ENCODE peak calls at places on chromosomes 11 and 22, in seven cellular contexts. One of them, this sample, is unnamed. For H3K36me3, the result is how much of the 10 kb centered on the place peaks cover.

GRCh38 chr11:92329137-92329536 is 104.5 kb downstream of the FAT3 start:
- DNase-seq in cardiac muscle cell: no peak
- DNase-seq in kidney: no peak
- DNase-seq in brain microvascular endothelial cell: no peak
- DNase-seq in gastrocnemius medialis: no peak
- DNase-seq in tibial artery: no peak
- DNase-seq in psoas muscle: no peak
- DNase-seq in this sample: no peak

GRCh38 chr11:17811416-17811815 is 76.8 kb downstream of the KCNC1 start:
- DNase-seq in cardiac muscle cell: no peak
- DNase-seq in kidney: no peak
- DNase-seq in brain microvascular endothelial cell: no peak
- DNase-seq in gastrocnemius medialis: no peak
- DNase-seq in tibial artery: no peak
- DNase-seq in psoas muscle: no peak
- DNase-seq in this sample: no peak

GRCh38 chr11:46594785-46595184 is 962 bp upstream of the AMBRA1 start:
- DNase-seq in cardiac muscle cell: no peak
- DNase-seq in kidney: no peak
- DNase-seq in brain microvascular endothelial cell: no peak
- DNase-seq in gastrocnemius medialis: no peak
- DNase-seq in tibial artery: no peak
- DNase-seq in psoas muscle: no peak
- DNase-seq in this sample: no peak

GRCh38 chr11:65279713-65280459 is 18.1 kb downstream of the POLA2 start:
- DNase-seq in cardiac muscle cell: no peak
- DNase-seq in kidney: no peak
- DNase-seq in brain microvascular endothelial cell: peak
- DNase-seq in gastrocnemius medialis: no peak
- DNase-seq in tibial artery: no peak
- DNase-seq in psoas muscle: peak
- DNase-seq in this sample: no peak

GRCh38 chr11:130611791-130612251 is 163.4 kb downstream of the ADAMTS15 start:
- DNase-seq in cardiac muscle cell: peak
- DNase-seq in kidney: no peak
- DNase-seq in brain microvascular endothelial cell: peak
- DNase-seq in gastrocnemius medialis: no peak
- DNase-seq in tibial artery: no peak
- DNase-seq in psoas muscle: no peak
- DNase-seq in this sample: no peak

GRCh38 chr11:12455938-12456337 is 78.6 kb downstream of the PARVA start:
- DNase-seq in cardiac muscle cell: no peak
- DNase-seq in kidney: no peak
- DNase-seq in brain microvascular endothelial cell: peak
- DNase-seq in gastrocnemius medialis: no peak
- DNase-seq in tibial artery: no peak
- DNase-seq in psoas muscle: no peak
- DNase-seq in this sample: no peak

GRCh38 chr11:111665779-111666178 is 63.5 kb downstream of the SIK2 start:
- DNase-seq in cardiac muscle cell: peak
- DNase-seq in kidney: no peak
- DNase-seq in brain microvascular endothelial cell: peak
- DNase-seq in gastrocnemius medialis: no peak
- DNase-seq in tibial artery: no peak
- DNase-seq in psoas muscle: no peak
- DNase-seq in this sample: no peak

GRCh38 chr22:32794449-32795213 is 6.9 kb upstream of the TIMP3 start:
- DNase-seq in cardiac muscle cell: no peak
- DNase-seq in kidney: no peak
- DNase-seq in brain microvascular endothelial cell: no peak
- DNase-seq in gastrocnemius medialis: no peak
- DNase-seq in tibial artery: no peak
- DNase-seq in psoas muscle: no peak
- DNase-seq in this sample: no peak

GRCh38 chr22:23063539-23064380 is 6.6 kb upstream of the GNAZ start:
- DNase-seq in cardiac muscle cell: no peak
- DNase-seq in kidney: peak
- DNase-seq in brain microvascular endothelial cell: no peak
- DNase-seq in gastrocnemius medialis: no peak
- DNase-seq in tibial artery: peak
- DNase-seq in psoas muscle: no peak
- DNase-seq in this sample: no peak

GRCh38 chr11:23988381-23989006 is 508.4 kb upstream of the LUZP2 start:
- DNase-seq in cardiac muscle cell: no peak
- DNase-seq in kidney: no peak
- DNase-seq in brain microvascular endothelial cell: peak
- DNase-seq in gastrocnemius medialis: no peak
- DNase-seq in tibial artery: no peak
- DNase-seq in psoas muscle: no peak
- DNase-seq in this sample: no peak

GRCh38 chr11:93844568-93844967 is 5.8 kb downstream of the VSTM5 start:
- DNase-seq in cardiac muscle cell: no peak
- DNase-seq in kidney: no peak
- DNase-seq in brain microvascular endothelial cell: no peak
- DNase-seq in gastrocnemius medialis: no peak
- DNase-seq in tibial artery: no peak
- DNase-seq in psoas muscle: no peak
- DNase-seq in this sample: no peak

GRCh38 chr11:31114437-31114836 is 255.1 kb downstream of the DCDC1 start:
- DNase-seq in cardiac muscle cell: no peak
- DNase-seq in kidney: no peak
- DNase-seq in brain microvascular endothelial cell: no peak
- DNase-seq in gastrocnemius medialis: no peak
- DNase-seq in tibial artery: no peak
- DNase-seq in psoas muscle: no peak
- DNase-seq in this sample: no peak

GRCh38 chr11:18684267-18684666 is 14.3 kb upstream of the TMEM86A start:
- DNase-seq in cardiac muscle cell: no peak
- DNase-seq in kidney: no peak
- DNase-seq in brain microvascular endothelial cell: no peak
- DNase-seq in gastrocnemius medialis: no peak
- DNase-seq in tibial artery: no peak
- DNase-seq in psoas muscle: no peak
- DNase-seq in this sample: no peak

GRCh38 chr22:30785527-30785926 is 90.9 kb downstream of the OSBP2 start:
- DNase-seq in cardiac muscle cell: no peak
- DNase-seq in kidney: no peak
- DNase-seq in brain microvascular endothelial cell: no peak
- DNase-seq in gastrocnemius medialis: no peak
- DNase-seq in tibial artery: no peak
- DNase-seq in psoas muscle: no peak
- DNase-seq in this sample: no peak

GRCh38 chr11:75198278-75198948 is 42.2 kb upstream of the TPBGL start:
- DNase-seq in cardiac muscle cell: no peak
- DNase-seq in kidney: no peak
- DNase-seq in brain microvascular endothelial cell: no peak
- DNase-seq in gastrocnemius medialis: no peak
- DNase-seq in tibial artery: no peak
- DNase-seq in psoas muscle: no peak
- DNase-seq in this sample: no peak

GRCh38 chr22:19808873-19809478 is 45.7 kb downstream of the GNB1L start:
- DNase-seq in cardiac muscle cell: no peak
- DNase-seq in kidney: peak
- DNase-seq in brain microvascular endothelial cell: no peak
- DNase-seq in gastrocnemius medialis: no peak
- DNase-seq in tibial artery: no peak
- DNase-seq in psoas muscle: no peak
- DNase-seq in this sample: no peak

GRCh38 chr22:23305922-23306374 is 125.6 kb downstream of the BCR start:
- DNase-seq in cardiac muscle cell: no peak
- DNase-seq in kidney: peak
- DNase-seq in brain microvascular endothelial cell: peak
- DNase-seq in gastrocnemius medialis: peak
- DNase-seq in tibial artery: peak
- DNase-seq in psoas muscle: peak
- DNase-seq in this sample: no peak

GRCh38 chr11:47412152-47412746 is 3.9 kb downstream of the SLC39A13 start:
- DNase-seq in cardiac muscle cell: peak
- DNase-seq in kidney: peak
- DNase-seq in brain microvascular endothelial cell: no peak
- DNase-seq in gastrocnemius medialis: peak
- DNase-seq in tibial artery: no peak
- DNase-seq in psoas muscle: peak
- DNase-seq in this sample: no peak

GRCh38 chr22:28981818-28982499 is 79.7 kb downstream of the C22orf31 start:
- DNase-seq in cardiac muscle cell: no peak
- DNase-seq in kidney: no peak
- DNase-seq in brain microvascular endothelial cell: no peak
- DNase-seq in gastrocnemius medialis: no peak
- DNase-seq in tibial artery: no peak
- DNase-seq in psoas muscle: no peak
- DNase-seq in this sample: no peak
- H3K27ac ChIP-seq in cardiac muscle cell: peak
- H3K27ac ChIP-seq in kidney: peak
- H3K27ac ChIP-seq in brain microvascular endothelial cell: no peak
- H3K27ac ChIP-seq in gastrocnemius medialis: no peak
- H3K27ac ChIP-seq in tibial artery: no peak
- H3K27ac ChIP-seq in psoas muscle: no peak
- H3K27ac ChIP-seq in this sample: no peak

GRCh38 chr11:63843042-63843441 is 4.1 kb downstream of the MARK2 start:
- DNase-seq in cardiac muscle cell: no peak
- DNase-seq in kidney: no peak
- DNase-seq in brain microvascular endothelial cell: no peak
- DNase-seq in gastrocnemius medialis: no peak
- DNase-seq in tibial artery: no peak
- DNase-seq in psoas muscle: no peak
- DNase-seq in this sample: no peak
- H3K36me3 ChIP-seq in cardiac muscle cell: under half
- H3K36me3 ChIP-seq in kidney: under half
- H3K36me3 ChIP-seq in brain microvascular endothelial cell: under half
- H3K36me3 ChIP-seq in gastrocnemius medialis: under half
- H3K36me3 ChIP-seq in tibial artery: under half
- H3K36me3 ChIP-seq in psoas muscle: under half
- H3K36me3 ChIP-seq in this sample: under half

GRCh38 chr11:74170694-74171629 is at the start of the genes C2CD3 and PPME1:
- DNase-seq in cardiac muscle cell: peak
- DNase-seq in kidney: peak
- DNase-seq in brain microvascular endothelial cell: peak
- DNase-seq in gastrocnemius medialis: peak
- DNase-seq in tibial artery: peak
- DNase-seq in psoas muscle: peak
- DNase-seq in this sample: peak
- TF ChIP-seq CTCF in cardiac muscle cell: peak
- TF ChIP-seq CTCF in kidney: no peak
- TF ChIP-seq CTCF in brain microvascular endothelial cell: peak
- TF ChIP-seq CTCF in gastrocnemius medialis: peak
- TF ChIP-seq CTCF in tibial artery: peak
- TF ChIP-seq CTCF in psoas muscle: peak
- TF ChIP-seq CTCF in this sample: peak

GRCh38 chr11:119306373-119306890 is 10.5 kb downstream of the MCAM start:
- DNase-seq in cardiac muscle cell: no peak
- DNase-seq in kidney: no peak
- DNase-seq in brain microvascular endothelial cell: peak
- DNase-seq in gastrocnemius medialis: peak
- DNase-seq in tibial artery: peak
- DNase-seq in psoas muscle: peak
- DNase-seq in this sample: no peak
- H3K27ac ChIP-seq in cardiac muscle cell: peak
- H3K27ac ChIP-seq in kidney: no peak
- H3K27ac ChIP-seq in brain microvascular endothelial cell: no peak
- H3K27ac ChIP-seq in gastrocnemius medialis: peak
- H3K27ac ChIP-seq in tibial artery: peak
- H3K27ac ChIP-seq in psoas muscle: peak
- H3K27ac ChIP-seq in this sample: peak

DNA sequence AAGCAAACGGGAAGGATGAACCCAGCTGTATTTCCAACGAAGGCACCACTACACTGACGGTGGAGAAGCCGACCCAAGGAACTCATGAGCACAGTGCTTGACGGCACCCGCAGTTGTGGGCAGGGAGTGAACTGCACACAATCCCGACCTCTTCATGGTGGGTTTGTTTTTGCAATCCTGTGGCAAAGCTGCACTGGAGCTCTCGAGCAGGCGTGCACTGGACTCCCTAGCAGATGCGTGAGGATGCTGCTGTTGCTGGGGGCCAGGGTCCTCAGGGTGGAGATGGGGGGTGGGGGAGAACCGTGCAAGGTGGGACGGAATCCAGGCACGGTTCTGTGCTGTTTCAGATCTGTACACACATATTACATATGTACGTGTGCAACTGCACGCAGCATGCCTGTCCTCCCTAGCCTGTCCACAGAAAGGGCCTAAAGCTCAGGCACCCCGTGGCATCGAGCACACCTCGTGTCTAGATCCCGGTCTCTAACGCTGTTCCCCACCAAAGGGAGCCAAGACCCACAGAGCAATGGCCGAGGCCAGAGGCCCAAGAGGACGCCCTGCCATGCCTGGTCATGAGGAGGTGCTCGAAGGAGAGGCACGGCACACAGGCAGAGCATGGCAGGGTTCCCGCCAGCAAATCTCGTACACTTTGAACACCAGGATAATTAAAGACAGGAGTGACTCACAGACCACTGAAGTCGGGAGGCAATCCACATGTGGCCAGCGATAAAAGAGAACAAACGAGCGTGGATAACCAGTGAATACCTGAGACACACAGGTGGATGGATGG is 17.6 kb downstream of the ALG12 start:
- DNase-seq in cardiac muscle cell: no peak
- DNase-seq in kidney: peak
- DNase-seq in brain microvascular endothelial cell: no peak
- DNase-seq in gastrocnemius medialis: no peak
- DNase-seq in tibial artery: no peak
- DNase-seq in psoas muscle: no peak
- DNase-seq in this sample: no peak
- H3K36me3 ChIP-seq in cardiac muscle cell: under half
- H3K36me3 ChIP-seq in kidney: under half
- H3K36me3 ChIP-seq in brain microvascular endothelial cell: under half
- H3K36me3 ChIP-seq in gastrocnemius medialis: under half
- H3K36me3 ChIP-seq in tibial artery: half or more
- H3K36me3 ChIP-seq in psoas muscle: under half
- H3K36me3 ChIP-seq in this sample: under half

DNA sequence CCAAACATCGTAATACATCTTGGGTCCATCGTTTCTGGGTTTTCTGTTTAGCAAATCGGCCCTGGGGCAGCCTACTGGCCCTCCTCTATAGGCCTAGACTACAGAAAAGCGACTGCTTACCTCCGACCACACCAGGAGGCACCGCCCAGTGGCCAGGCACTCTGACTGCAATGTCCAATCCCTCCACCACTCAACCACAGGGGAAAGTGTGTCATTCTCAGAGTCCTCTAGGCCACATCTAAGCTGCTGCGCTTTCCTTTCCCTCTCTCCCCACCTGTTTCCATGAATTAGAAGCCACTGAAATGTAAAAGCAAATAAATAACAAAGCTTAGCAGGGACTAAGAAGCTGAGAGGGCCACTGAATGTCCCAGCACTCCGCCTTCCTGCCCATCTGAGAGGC is 50.2 kb upstream of the FLI1 start:
- DNase-seq in cardiac muscle cell: no peak
- DNase-seq in kidney: no peak
- DNase-seq in brain microvascular endothelial cell: no peak
- DNase-seq in gastrocnemius medialis: no peak
- DNase-seq in tibial artery: no peak
- DNase-seq in psoas muscle: no peak
- DNase-seq in this sample: no peak
- TF ChIP-seq CTCF in cardiac muscle cell: no peak
- TF ChIP-seq CTCF in kidney: no peak
- TF ChIP-seq CTCF in brain microvascular endothelial cell: peak
- TF ChIP-seq CTCF in gastrocnemius medialis: no peak
- TF ChIP-seq CTCF in tibial artery: no peak
- TF ChIP-seq CTCF in psoas muscle: no peak
- TF ChIP-seq CTCF in this sample: no peak

GRCh38 chr11:88421530-88421929 is 84.0 kb upstream of the CTSC start:
- DNase-seq in cardiac muscle cell: no peak
- DNase-seq in kidney: no peak
- DNase-seq in brain microvascular endothelial cell: peak
- DNase-seq in gastrocnemius medialis: no peak
- DNase-seq in tibial artery: no peak
- DNase-seq in psoas muscle: no peak
- DNase-seq in this sample: no peak
- H3K27ac ChIP-seq in cardiac muscle cell: no peak
- H3K27ac ChIP-seq in kidney: no peak
- H3K27ac ChIP-seq in brain microvascular endothelial cell: peak
- H3K27ac ChIP-seq in gastrocnemius medialis: peak
- H3K27ac ChIP-seq in tibial artery: no peak
- H3K27ac ChIP-seq in psoas muscle: peak
- H3K27ac ChIP-seq in this sample: peak